ENCODE peak calls at places on chromosomes 4 and X, in seven cellular contexts. G is fibroblast of lung; Z is tibial artery; N is glutamatergic neuron; U is lung; S is neural crest cell; P is CD8-positive, alpha-beta T cell. I is an unnamed sample.

GRCh38 chr4:88938138-88938537 is 118.8 kb downstream of the FAM13A start:
- DNase-seq in G (peak; percentile 94), Z (no peak), N (no peak), U (no peak), S (no peak), P (no peak), I (no peak)

GRCh38 chr4:101439926-101440325 is 92.6 kb upstream of the PPP3CA start:
- DNase-seq in G (no peak), Z (no peak), N (no peak), U (no peak), S (no peak), P (no peak), I (no peak)

GRCh38 chrX:31314921-31315320 is 243.1 kb upstream of the FTHL17 start:
- DNase-seq in G (peak; percentile 70), Z (no peak), N (no peak), U (no peak), S (no peak), P (no peak), I (no peak)

GRCh38 chr4:119823891-119824290 is 195.3 kb upstream of the PDE5A start:
- DNase-seq in G (no peak), Z (no peak), N (no peak), U (no peak), S (no peak), P (no peak), I (no peak)

GRCh38 chr4:53905935-53906377 is 158.4 kb downstream of the CHIC2 start:
- DNase-seq in G (peak; percentile 76), Z (no peak), N (no peak), U (no peak), S (no peak), P (no peak), I (peak; percentile 35)

GRCh38 chr4:175034986-175035705 is 117.0 kb downstream of the ADAM29 start:
- DNase-seq in G (peak; percentile 5), Z (no peak), N (no peak), U (no peak), S (no peak), P (no peak), I (no peak)

GRCh38 chr4:113008726-113009125 is 40.7 kb upstream of the ANK2 start:
- DNase-seq in G (no peak), Z (no peak), N (peak; percentile 54), U (no peak), S (no peak), P (no peak), I (no peak)

GRCh38 chr4:169485791-169486742 is 126.3 kb downstream of the NEK1 start:
- DNase-seq in G (peak; percentile 55), Z (no peak), N (peak; percentile 27), U (no peak), S (peak; percentile 45), P (no peak), I (peak; percentile 37)

GRCh38 chr4:87058272-87059073 is 123.7 kb downstream of the AFF1 start:
- DNase-seq in G (no peak), Z (no peak), N (no peak), U (no peak), S (no peak), P (no peak), I (peak; percentile 33)

GRCh38 chrX:110669572-110669971 is 126.0 kb downstream of the CHRDL1 start:
- DNase-seq in G (no peak), Z (no peak), N (no peak), U (no peak), S (no peak), P (no peak), I (no peak)

GRCh38 chrX:48747415-48748026 is 14.0 kb upstream of the GLOD5 start:
- DNase-seq in G (no peak), Z (no peak), N (peak; percentile 39), U (no peak), S (no peak), P (no peak), I (peak; percentile 11)

GRCh38 chr4:87032884-87033533 is 98.2 kb downstream of the AFF1 start:
- DNase-seq in G (peak; percentile 82), Z (no peak), N (no peak), U (no peak), S (no peak), P (no peak), I (no peak)

GRCh38 chr4:110197421-110198398 is 705 bp downstream of the ELOVL6 start:
- DNase-seq in G (peak; percentile 57), Z (no peak), N (peak; percentile 64), U (peak; percentile 30), S (peak; percentile 28), P (peak; percentile 10), I (peak; percentile 60)

GRCh38 chr4:58138786-58139185 is 1028.6 kb upstream of the IGFBP7 start:
- DNase-seq in G (no peak), Z (no peak), N (no peak), U (no peak), S (no peak), P (no peak), I (no peak)
- TF ChIP-seq CTCF in G (no peak), Z (no peak), N (no peak), U (no peak), S (no peak), P (no peak), I (no peak)

DNA sequence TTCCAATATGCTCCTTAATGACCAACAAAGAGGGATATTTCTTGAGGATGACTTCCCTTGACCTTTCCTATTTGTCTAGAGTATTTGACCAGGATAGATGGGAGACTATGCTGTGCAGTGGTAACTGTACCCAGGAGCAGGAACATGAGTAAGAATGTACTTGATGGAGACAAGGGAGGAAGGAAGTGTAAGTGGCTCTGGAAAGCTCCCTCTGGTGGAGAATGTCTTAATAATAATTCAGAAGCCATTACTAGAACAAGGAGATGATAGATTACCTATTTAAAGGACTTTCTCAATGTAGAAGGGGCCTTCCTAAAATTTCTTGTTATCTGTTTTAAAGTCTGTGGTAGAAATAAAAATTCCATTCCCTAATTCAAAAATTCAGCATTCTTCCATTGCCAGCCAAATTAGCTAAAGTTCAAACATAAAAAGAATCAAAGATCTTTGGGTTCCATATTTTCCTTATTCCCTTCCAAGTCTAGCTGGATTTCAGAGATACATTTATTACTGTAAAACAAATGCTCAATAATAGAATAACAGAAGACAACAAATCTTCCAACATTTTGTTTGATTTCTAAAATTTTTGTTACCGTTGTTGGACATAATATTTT is 83.8 kb downstream of the GRID2 start:
- DNase-seq in G (peak; percentile 46), Z (no peak), N (no peak), U (no peak), S (peak; percentile 8), P (no peak), I (peak; percentile 8)
- TF ChIP-seq CTCF in G (peak; percentile 54), Z (peak; percentile 35), N (peak; percentile 66), U (no peak), S (peak; percentile 78), P (no peak), I (peak; percentile 64)

GRCh38 chrX:41481264-41482109 is 34.3 kb downstream of the NYX start:
- DNase-seq in G (no peak), Z (no peak), N (no peak), U (no peak), S (no peak), P (no peak), I (no peak)

GRCh38 chrX:41478397-41478911 is 31.3 kb downstream of the NYX start:
- DNase-seq in G (no peak), Z (no peak), N (no peak), U (no peak), S (no peak), P (no peak), I (no peak)

GRCh38 chrX:41480508-41481260 is 33.5 kb downstream of the NYX start:
- DNase-seq in G (no peak), Z (no peak), N (no peak), U (no peak), S (no peak), P (no peak), I (no peak)

DNA sequence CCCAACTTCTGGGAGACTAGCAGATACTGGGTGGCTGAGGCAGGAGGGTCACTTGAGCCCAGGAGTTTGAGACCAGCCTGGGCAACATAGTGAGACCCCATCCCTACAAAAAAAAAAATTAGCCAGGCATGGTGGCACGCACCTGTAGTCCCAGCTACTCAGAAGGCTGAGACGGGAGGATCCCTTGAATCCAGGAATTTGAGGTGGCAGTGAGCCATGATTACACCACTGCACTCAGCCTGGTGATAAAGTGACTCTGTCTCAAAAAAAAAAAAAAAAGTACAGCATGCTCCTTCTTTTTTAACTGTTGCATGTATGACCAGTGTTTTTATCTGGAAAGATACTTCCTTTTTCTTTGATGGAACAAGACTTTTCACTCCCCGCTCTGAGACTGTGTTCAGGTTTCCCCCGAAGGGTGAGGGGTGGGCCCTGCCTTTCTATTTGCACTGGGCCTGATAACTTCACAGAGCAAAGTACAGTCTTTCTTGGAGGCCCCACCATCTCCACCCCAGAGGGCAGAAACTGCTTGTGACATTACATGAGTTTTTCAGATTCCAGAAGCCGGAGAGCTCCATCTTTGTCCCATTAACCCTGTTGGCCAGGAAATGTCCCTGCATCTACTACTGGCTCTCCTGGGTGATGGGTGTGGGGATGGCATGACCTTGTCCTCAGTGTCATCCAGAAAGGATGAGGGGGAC is 35.2 kb downstream of the NYX start:
- DNase-seq in G (no peak), Z (no peak), N (no peak), U (no peak), S (no peak), P (no peak), I (no peak)
- TF ChIP-seq CTCF in G (no peak), Z (no peak), N (no peak), U (no peak), S (no peak), P (no peak), I (no peak)

DNA sequence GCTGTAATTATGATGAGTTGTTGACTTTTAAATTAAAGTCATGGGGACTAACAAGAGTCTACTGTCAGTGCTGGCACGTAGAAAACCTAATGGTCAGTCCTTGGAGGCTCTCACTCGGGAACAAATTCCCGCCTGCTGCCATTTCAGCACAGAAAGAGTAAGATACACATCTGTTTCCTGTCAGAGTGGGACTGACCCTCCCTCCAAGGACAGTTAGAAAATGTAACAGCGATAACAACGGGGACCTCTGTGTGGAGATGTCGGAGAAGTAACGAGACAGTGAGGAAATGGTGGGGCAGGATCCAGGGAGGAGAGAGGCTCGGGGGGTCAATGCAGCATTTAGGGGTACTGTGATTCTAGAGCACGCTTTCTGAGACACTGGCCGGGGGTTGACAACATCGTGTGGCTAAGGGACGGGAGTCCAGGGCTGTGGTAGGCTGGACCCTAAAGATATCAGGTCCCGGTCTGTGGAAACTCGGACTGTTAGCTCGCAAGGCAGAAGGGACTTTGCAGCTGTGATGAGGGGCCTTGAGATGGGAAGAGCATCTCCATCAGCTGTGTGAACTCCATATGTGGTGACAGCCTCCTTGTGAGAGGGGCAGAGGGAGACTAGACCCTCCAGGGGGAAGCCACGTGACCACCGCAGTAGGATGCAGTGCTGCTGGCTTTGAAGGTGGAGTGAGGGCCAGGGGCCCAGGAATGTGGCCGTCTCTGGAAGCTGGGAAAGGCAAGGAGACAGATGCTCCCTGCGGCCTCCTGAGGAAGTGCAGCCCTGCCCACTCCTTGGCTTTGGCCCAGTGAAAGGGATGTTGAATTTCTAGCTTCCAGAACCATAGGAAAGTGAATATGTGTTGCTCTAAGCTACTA is 35.8 kb upstream of the SORCS2 start:
- DNase-seq in G (peak; percentile 37), Z (peak; percentile 61), N (peak; percentile 11), U (no peak), S (peak; percentile 28), P (no peak), I (peak; percentile 60)
- TF ChIP-seq CTCF in G (peak; percentile 64), Z (peak; percentile 54), N (peak; percentile 42), U (no peak), S (peak; percentile 62), P (no peak), I (peak; percentile 69)

DNA sequence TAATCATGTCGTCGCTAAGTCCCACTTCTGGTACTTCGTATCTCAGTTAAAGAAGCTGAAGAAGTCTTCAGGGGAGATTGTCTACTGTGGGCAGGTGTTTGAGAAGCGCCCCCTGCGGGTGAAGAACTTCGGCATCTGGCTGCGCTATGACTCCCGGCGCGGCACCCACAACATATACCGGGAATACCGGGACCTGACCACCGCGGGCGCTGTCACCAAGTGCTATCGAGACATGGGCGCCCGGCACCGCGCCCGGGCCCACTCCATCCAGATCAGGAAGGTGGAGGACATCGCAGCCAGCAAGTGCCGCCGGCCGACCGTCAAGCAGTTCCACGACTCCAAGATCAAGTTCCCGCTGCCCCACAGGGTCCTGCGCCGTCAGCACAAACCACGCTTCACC is 11.3 kb downstream of the PNCK start:
- DNase-seq in G (no peak), Z (no peak), N (peak; percentile 47), U (no peak), S (no peak), P (peak; percentile 47), I (peak; percentile 63)
- TF ChIP-seq CTCF in G (peak; percentile 24), Z (peak; percentile 21), N (peak; percentile 27), U (no peak), S (peak; percentile 59), P (peak; percentile 21), I (peak; percentile 34)

I was measured in nephron progenitor cell.